ENCODE peak calls at places on chromosome 6, in seven cellular contexts. H, P, B, X, A, M and O are unnamed samples.

GRCh38 chr6:147949981-147950622 is 392.5 kb upstream of the SASH1 start:
- DNase-seq in H (no peak), P (no peak), B (peak), X (no peak), A (no peak), M (no peak), O (no peak)

GRCh38 chr6:34799547-34799946 is 7.7 kb downstream of the BLTP3A start:
- DNase-seq in H (no peak), P (no peak), B (no peak), X (no peak), A (no peak), M (no peak), O (no peak)

GRCh38 chr6:136846046-136846445 is 23.7 kb downstream of the PEX7 start:
- DNase-seq in H (no peak), P (no peak), B (peak), X (peak), A (no peak), M (no peak), O (peak)

GRCh38 chr6:84263557-84263956 is 36.1 kb upstream of the CEP162 start:
- DNase-seq in H (no peak), P (no peak), B (no peak), X (no peak), A (no peak), M (no peak), O (no peak)

GRCh38 chr6:13762648-13763441 is 51.2 kb upstream of the RANBP9 start:
- DNase-seq in H (peak), P (peak), B (peak), X (no peak), A (no peak), M (no peak), O (peak)

GRCh38 chr6:52087498-52087999 is at the start of gene PKHD1:
- DNase-seq in H (no peak), P (no peak), B (no peak), X (no peak), A (no peak), M (no peak), O (no peak)

GRCh38 chr6:143549630-143550268 is 38.2 kb upstream of the FUCA2 start:
- DNase-seq in H (no peak), P (no peak), B (no peak), X (no peak), A (peak), M (peak), O (no peak)

GRCh38 chr6:134621858-134622257 is 303.9 kb upstream of the SGK1 start:
- DNase-seq in H (no peak), P (no peak), B (peak), X (no peak), A (no peak), M (no peak), O (no peak)

DNA sequence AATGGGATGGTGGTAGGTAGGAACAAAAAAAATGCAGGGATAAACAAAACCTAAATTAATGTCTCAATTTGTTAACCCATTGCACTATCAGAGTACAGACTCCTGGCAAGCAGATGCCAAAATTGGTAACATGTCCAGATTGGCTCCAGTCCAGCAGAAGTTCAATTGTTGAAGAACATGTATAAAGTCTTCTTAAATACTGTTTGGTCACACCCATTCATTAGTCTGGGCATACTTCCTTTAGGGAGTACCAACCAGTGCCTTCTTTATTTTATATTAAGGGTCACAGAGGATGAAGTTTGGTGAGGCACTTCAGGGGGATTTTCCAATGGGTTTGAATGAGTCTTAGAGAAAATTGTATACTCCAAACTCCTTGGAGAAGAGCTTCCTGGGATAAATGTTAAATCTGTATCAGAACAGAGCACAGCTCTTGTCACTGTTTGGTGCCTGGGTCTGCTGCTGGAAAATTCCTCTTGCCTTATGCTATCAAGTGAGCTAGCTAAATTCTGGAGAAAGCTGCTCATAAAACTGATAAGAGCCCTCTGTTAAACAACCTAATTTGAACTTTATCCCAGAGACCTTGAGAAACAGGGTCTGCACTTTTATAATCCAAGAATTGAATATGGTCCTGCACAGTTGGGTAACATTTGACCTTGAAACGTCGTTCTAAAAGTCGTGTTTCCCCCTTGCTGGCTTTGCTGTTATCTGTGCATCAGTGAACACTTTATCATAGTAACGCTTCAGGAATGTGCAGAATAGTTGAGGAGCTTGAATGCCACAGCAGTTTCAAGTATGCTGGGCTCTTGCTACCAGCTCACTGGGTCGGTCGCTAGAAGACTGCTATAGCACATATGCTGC is 334.1 kb upstream of the CITED2 start:
- DNase-seq in H (no peak), P (no peak), B (peak), X (no peak), A (no peak), M (no peak), O (no peak)
- H3K27ac ChIP-seq in H (no peak), P (peak), B (peak), X (no peak), A (no peak), M (no peak), O (no peak)

DNA sequence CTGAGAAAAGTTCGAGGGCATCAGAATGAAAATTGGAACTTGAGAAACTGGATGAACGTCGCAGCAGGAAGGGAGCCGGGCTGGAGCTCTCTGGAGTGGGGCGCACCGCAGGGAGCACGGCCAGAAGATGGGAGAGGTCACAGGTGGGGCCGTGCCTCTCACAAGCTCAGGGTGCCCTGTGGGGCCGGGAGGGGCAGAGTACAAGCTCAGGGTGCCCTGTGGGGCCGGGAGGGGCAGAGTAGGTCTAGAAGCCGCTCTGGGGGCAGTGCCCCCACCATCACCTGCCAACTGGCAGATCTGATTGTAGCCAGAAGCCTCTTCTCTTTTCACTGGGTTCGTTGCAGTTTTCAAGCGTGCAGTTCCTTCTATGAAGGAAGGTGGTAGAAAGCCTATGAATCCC is 61.1 kb upstream of the SNX9 start:
- DNase-seq in H (no peak), P (no peak), B (no peak), X (no peak), A (no peak), M (no peak), O (no peak)
- H3K27ac ChIP-seq in H (no peak), P (no peak), B (peak), X (no peak), A (peak), M (no peak), O (no peak)

DNA sequence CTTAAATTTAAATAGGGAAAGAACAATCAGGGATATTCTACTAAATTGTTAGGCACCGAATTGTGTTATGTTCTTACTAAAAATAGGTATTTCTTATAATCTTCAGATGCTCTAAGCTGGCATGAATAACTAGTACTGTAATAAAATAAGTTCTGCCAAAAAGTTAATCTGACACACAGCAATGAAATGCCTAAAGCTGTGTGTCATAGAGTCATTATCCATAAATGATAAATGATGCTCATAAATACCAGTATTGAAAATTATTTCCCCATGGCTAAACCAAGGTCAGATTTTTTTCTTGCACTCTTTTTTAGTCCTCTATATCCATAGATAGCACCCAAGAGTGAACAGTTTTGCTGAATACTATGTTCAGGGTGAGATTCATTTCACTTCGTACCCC is 11.7 kb upstream of the PRIM2 start:
- DNase-seq in H (no peak), P (no peak), B (peak), X (no peak), A (no peak), M (no peak), O (no peak)
- H3K27ac ChIP-seq in H (no peak), P (peak), B (no peak), X (no peak), A (no peak), M (no peak), O (no peak)

GRCh38 chr6:92122746-92123145 is 1296.6 kb downstream of the EPHA7 start:
- DNase-seq in H (no peak), P (no peak), B (no peak), X (no peak), A (no peak), M (no peak), O (no peak)
- H3K27ac ChIP-seq in H (no peak), P (no peak), B (no peak), X (no peak), A (no peak), M (no peak), O (no peak)

GRCh38 chr6:79373880-79374279 is 139.4 kb upstream of the HMGN3 start:
- DNase-seq in H (no peak), P (no peak), B (no peak), X (no peak), A (no peak), M (no peak), O (no peak)

GRCh38 chr6:79375635-79376425 is 141.3 kb upstream of the HMGN3 start:
- DNase-seq in H (no peak), P (no peak), B (no peak), X (no peak), A (no peak), M (no peak), O (no peak)

GRCh38 chr6:79373246-79373645 is 138.8 kb upstream of the HMGN3 start:
- DNase-seq in H (no peak), P (no peak), B (no peak), X (no peak), A (no peak), M (no peak), O (no peak)

GRCh38 chr6:79374308-79374707 is 139.8 kb upstream of the HMGN3 start:
- DNase-seq in H (no peak), P (no peak), B (no peak), X (no peak), A (no peak), M (no peak), O (no peak)

DNA sequence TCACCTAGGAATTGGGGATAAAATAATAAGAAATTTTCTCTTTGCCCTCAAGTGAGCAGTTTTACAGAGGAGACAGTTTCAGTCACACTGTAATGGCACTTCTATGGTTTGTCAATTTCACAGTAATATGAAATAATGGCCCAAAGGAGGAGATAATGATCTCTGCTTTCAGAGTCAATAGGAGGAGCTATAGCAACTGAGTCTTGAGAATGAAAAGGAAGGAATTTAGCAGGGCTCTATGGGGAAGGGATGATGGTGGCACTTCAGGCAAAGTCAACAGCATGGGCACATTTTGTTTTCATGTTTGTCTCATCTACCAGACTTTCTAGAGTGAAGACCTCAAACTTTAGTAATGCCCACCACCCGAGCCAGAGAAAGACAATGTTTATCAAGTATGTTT is 138.3 kb upstream of the HMGN3 start:
- DNase-seq in H (no peak), P (no peak), B (no peak), X (no peak), A (no peak), M (no peak), O (no peak)
- H3K27ac ChIP-seq in H (no peak), P (no peak), B (no peak), X (no peak), A (no peak), M (no peak), O (no peak)

GRCh38 chr6:21295846-21296245 is 297.7 kb upstream of the SOX4 start:
- DNase-seq in H (no peak), P (no peak), B (no peak), X (no peak), A (no peak), M (no peak), O (no peak)
- H3K27ac ChIP-seq in H (no peak), P (no peak), B (no peak), X (no peak), A (no peak), M (no peak), O (no peak)

GRCh38 chr6:166998256-166999144 is 697 bp upstream of the CEP43 start:
- DNase-seq in H (no peak), P (peak), B (no peak), X (peak), A (no peak), M (peak), O (no peak)
- H3K27ac ChIP-seq in H (no peak), P (peak), B (peak), X (peak), A (peak), M (peak), O (peak)